ENCODE peak calls at places on chromosomes 2 and 18, in seven cellular contexts. F is kidney epithelial cell, U is thoracic aorta, O is NCI-H1436, T is skeletal muscle cell, P is T follicular helper cell, W is EH. A is an unnamed sample.

GRCh38 chr2:53535234-53535867 is 232.3 kb upstream of the CHAC2 start:
- DNase-seq in P (no peak), W (no peak), F (no peak), T (no peak), O (no peak), U (no peak), A (no peak)

GRCh38 chr2:156753766-156754165 is 317.6 kb downstream of the GPD2 start:
- DNase-seq in P (no peak), U (no peak), F (no peak), T (no peak), O (no peak), W (no peak), A (no peak)

GRCh38 chr2:161112885-161113284 is 47.3 kb upstream of the TANK start:
- DNase-seq in W (no peak), O (peak; percentile 70), P (no peak), U (no peak), T (no peak), F (no peak), A (no peak)

GRCh38 chr18:79339094-79339908 is 56.4 kb upstream of the NFATC1 start:
- DNase-seq in F (no peak), O (no peak), W (no peak), U (no peak), P (no peak), T (no peak), A (no peak)

GRCh38 chr2:191666733-191667132 is 11.2 kb upstream of the NABP1 start:
- DNase-seq in F (peak; percentile 49), P (no peak), O (no peak), U (no peak), W (peak; percentile 44), T (no peak), A (no peak)

GRCh38 chr2:6810961-6811360 is 54.7 kb downstream of the CMPK2 start:
- DNase-seq in W (no peak), U (no peak), O (no peak), P (no peak), F (no peak), T (no peak), A (no peak)

GRCh38 chr2:177030391-177031000 is 182.1 kb upstream of the HNRNPA3 start:
- DNase-seq in U (no peak), T (no peak), W (no peak), P (no peak), O (peak; percentile 41), F (no peak), A (no peak)

GRCh38 chr18:8770655-8771054 is 65.3 kb downstream of the MTCL1 start:
- DNase-seq in P (no peak), F (no peak), T (no peak), W (no peak), U (no peak), O (no peak), A (no peak)

GRCh38 chr2:170905864-170906263 is 23.2 kb upstream of the GORASP2 start:
- DNase-seq in W (no peak), F (no peak), U (no peak), T (no peak), P (no peak), O (no peak), A (no peak)

GRCh38 chr18:69947361-69948106 is at the start of gene CD226:
- DNase-seq in T (no peak), P (no peak), F (no peak), U (no peak), W (no peak), O (no peak), A (no peak)

GRCh38 chr18:76131738-76132137 is 363.3 kb downstream of the ZNF516 start:
- DNase-seq in F (no peak), T (no peak), U (no peak), O (no peak), P (no peak), W (peak; percentile 51), A (no peak)